ENCODE peak calls at places on chromosomes 1 and 21, in ten cellular contexts. One of them, this sample, is unnamed.

GRCh38 chr1:59391216-59392179 is 94.6 kb downstream of the FGGY start:
- DNase-seq in substantia nigra: no peak
- DNase-seq in HCEC 1CT: no peak
- DNase-seq in GM23248: no peak
- DNase-seq in fibroblast of the conjunctiva: no peak
- DNase-seq in trophoblast cell: no peak
- DNase-seq in AG10803: no peak
- DNase-seq in C1 segment of cervical spinal cord: no peak
- DNase-seq in BJ: no peak
- DNase-seq in type B pancreatic cell: no peak
- DNase-seq in this sample: no peak

GRCh38 chr21:42845296-42845965 is 33.9 kb downstream of the WDR4 start:
- DNase-seq in substantia nigra: no peak
- DNase-seq in HCEC 1CT: no peak
- DNase-seq in GM23248: no peak
- DNase-seq in fibroblast of the conjunctiva: no peak
- DNase-seq in trophoblast cell: no peak
- DNase-seq in AG10803: no peak
- DNase-seq in C1 segment of cervical spinal cord: no peak
- DNase-seq in BJ: no peak
- DNase-seq in type B pancreatic cell: no peak
- DNase-seq in this sample: peak

GRCh38 chr1:35559317-35559944 is 1.8 kb downstream of the NCDN start:
- DNase-seq in substantia nigra: no peak
- DNase-seq in HCEC 1CT: no peak
- DNase-seq in GM23248: peak
- DNase-seq in fibroblast of the conjunctiva: no peak
- DNase-seq in trophoblast cell: no peak
- DNase-seq in AG10803: no peak
- DNase-seq in C1 segment of cervical spinal cord: no peak
- DNase-seq in BJ: no peak
- DNase-seq in type B pancreatic cell: no peak
- DNase-seq in this sample: peak

GRCh38 chr21:28675265-28676041 is 317.2 kb downstream of the LTN1 start:
- DNase-seq in substantia nigra: no peak
- DNase-seq in HCEC 1CT: peak
- DNase-seq in GM23248: peak
- DNase-seq in fibroblast of the conjunctiva: peak
- DNase-seq in trophoblast cell: no peak
- DNase-seq in AG10803: peak
- DNase-seq in C1 segment of cervical spinal cord: no peak
- DNase-seq in BJ: no peak
- DNase-seq in type B pancreatic cell: no peak
- DNase-seq in this sample: no peak

GRCh38 chr1:115706774-115707425 is 61.6 kb downstream of the CASQ2 start:
- DNase-seq in substantia nigra: no peak
- DNase-seq in HCEC 1CT: peak
- DNase-seq in GM23248: peak
- DNase-seq in fibroblast of the conjunctiva: peak
- DNase-seq in trophoblast cell: peak
- DNase-seq in AG10803: peak
- DNase-seq in C1 segment of cervical spinal cord: no peak
- DNase-seq in BJ: no peak
- DNase-seq in type B pancreatic cell: no peak
- DNase-seq in this sample: no peak

GRCh38 chr1:53957231-53957818 is 11.2 kb downstream of the LRRC42 start:
- DNase-seq in substantia nigra: no peak
- DNase-seq in HCEC 1CT: peak
- DNase-seq in GM23248: peak
- DNase-seq in fibroblast of the conjunctiva: no peak
- DNase-seq in trophoblast cell: peak
- DNase-seq in AG10803: peak
- DNase-seq in C1 segment of cervical spinal cord: no peak
- DNase-seq in BJ: no peak
- DNase-seq in type B pancreatic cell: no peak
- DNase-seq in this sample: no peak

GRCh38 chr1:168079761-168080160 is 57.0 kb downstream of the GPR161 start:
- DNase-seq in substantia nigra: no peak
- DNase-seq in HCEC 1CT: peak
- DNase-seq in GM23248: peak
- DNase-seq in fibroblast of the conjunctiva: no peak
- DNase-seq in trophoblast cell: peak
- DNase-seq in AG10803: peak
- DNase-seq in C1 segment of cervical spinal cord: no peak
- DNase-seq in BJ: no peak
- DNase-seq in type B pancreatic cell: no peak
- DNase-seq in this sample: no peak

GRCh38 chr1:112618114-112618720 is 724 bp downstream of the ST7L start:
- DNase-seq in substantia nigra: no peak
- DNase-seq in HCEC 1CT: peak
- DNase-seq in GM23248: peak
- DNase-seq in fibroblast of the conjunctiva: no peak
- DNase-seq in trophoblast cell: no peak
- DNase-seq in AG10803: peak
- DNase-seq in C1 segment of cervical spinal cord: no peak
- DNase-seq in BJ: no peak
- DNase-seq in type B pancreatic cell: no peak
- DNase-seq in this sample: no peak

GRCh38 chr1:86866665-86867064 is 47.3 kb downstream of the SELENOF start:
- DNase-seq in substantia nigra: no peak
- DNase-seq in HCEC 1CT: peak
- DNase-seq in GM23248: peak
- DNase-seq in fibroblast of the conjunctiva: peak
- DNase-seq in trophoblast cell: peak
- DNase-seq in AG10803: peak
- DNase-seq in C1 segment of cervical spinal cord: no peak
- DNase-seq in BJ: no peak
- DNase-seq in type B pancreatic cell: no peak
- DNase-seq in this sample: no peak

GRCh38 chr1:7587108-7587507 is 184.0 kb upstream of the VAMP3 start:
- DNase-seq in substantia nigra: no peak
- DNase-seq in HCEC 1CT: no peak
- DNase-seq in GM23248: no peak
- DNase-seq in fibroblast of the conjunctiva: no peak
- DNase-seq in trophoblast cell: no peak
- DNase-seq in AG10803: no peak
- DNase-seq in C1 segment of cervical spinal cord: no peak
- DNase-seq in BJ: no peak
- DNase-seq in type B pancreatic cell: no peak
- DNase-seq in this sample: no peak

GRCh38 chr21:45450741-45451740 is 46.1 kb downstream of the COL18A1 start:
- DNase-seq in substantia nigra: no peak
- DNase-seq in HCEC 1CT: no peak
- DNase-seq in GM23248: no peak
- DNase-seq in fibroblast of the conjunctiva: no peak
- DNase-seq in trophoblast cell: no peak
- DNase-seq in AG10803: no peak
- DNase-seq in C1 segment of cervical spinal cord: no peak
- DNase-seq in BJ: no peak
- DNase-seq in type B pancreatic cell: no peak
- DNase-seq in this sample: peak

GRCh38 chr1:94314222-94314858 is 77.0 kb upstream of the ARHGAP29 start:
- DNase-seq in substantia nigra: no peak
- DNase-seq in HCEC 1CT: no peak
- DNase-seq in GM23248: no peak
- DNase-seq in fibroblast of the conjunctiva: no peak
- DNase-seq in trophoblast cell: no peak
- DNase-seq in AG10803: no peak
- DNase-seq in C1 segment of cervical spinal cord: no peak
- DNase-seq in BJ: no peak
- DNase-seq in type B pancreatic cell: no peak
- DNase-seq in this sample: no peak

GRCh38 chr21:31911138-31911907 is 38.5 kb downstream of the HUNK start:
- DNase-seq in substantia nigra: no peak
- DNase-seq in HCEC 1CT: no peak
- DNase-seq in GM23248: peak
- DNase-seq in fibroblast of the conjunctiva: no peak
- DNase-seq in trophoblast cell: peak
- DNase-seq in AG10803: peak
- DNase-seq in C1 segment of cervical spinal cord: no peak
- DNase-seq in BJ: peak
- DNase-seq in type B pancreatic cell: no peak
- DNase-seq in this sample: no peak

GRCh38 chr1:64000021-64000420 is 203.4 kb upstream of the UBE2U start:
- DNase-seq in substantia nigra: no peak
- DNase-seq in HCEC 1CT: peak
- DNase-seq in GM23248: peak
- DNase-seq in fibroblast of the conjunctiva: no peak
- DNase-seq in trophoblast cell: peak
- DNase-seq in AG10803: no peak
- DNase-seq in C1 segment of cervical spinal cord: no peak
- DNase-seq in BJ: peak
- DNase-seq in type B pancreatic cell: no peak
- DNase-seq in this sample: no peak

GRCh38 chr1:92944901-92945747 is 16.1 kb downstream of the DIPK1A start:
- DNase-seq in substantia nigra: no peak
- DNase-seq in HCEC 1CT: no peak
- DNase-seq in GM23248: no peak
- DNase-seq in fibroblast of the conjunctiva: no peak
- DNase-seq in trophoblast cell: no peak
- DNase-seq in AG10803: no peak
- DNase-seq in C1 segment of cervical spinal cord: no peak
- DNase-seq in BJ: no peak
- DNase-seq in type B pancreatic cell: no peak
- DNase-seq in this sample: no peak

GRCh38 chr1:14369526-14370213 is 228.8 kb upstream of the KAZN start:
- DNase-seq in substantia nigra: no peak
- DNase-seq in HCEC 1CT: no peak
- DNase-seq in GM23248: peak
- DNase-seq in fibroblast of the conjunctiva: no peak
- DNase-seq in trophoblast cell: no peak
- DNase-seq in AG10803: peak
- DNase-seq in C1 segment of cervical spinal cord: no peak
- DNase-seq in BJ: no peak
- DNase-seq in type B pancreatic cell: no peak
- DNase-seq in this sample: no peak

GRCh38 chr1:2597441-2598328 is 11.1 kb downstream of the PRXL2B start:
- DNase-seq in substantia nigra: no peak
- DNase-seq in HCEC 1CT: no peak
- DNase-seq in GM23248: no peak
- DNase-seq in fibroblast of the conjunctiva: no peak
- DNase-seq in trophoblast cell: no peak
- DNase-seq in AG10803: no peak
- DNase-seq in C1 segment of cervical spinal cord: no peak
- DNase-seq in BJ: no peak
- DNase-seq in type B pancreatic cell: no peak
- DNase-seq in this sample: peak

GRCh38 chr1:4115191-4115900 is 215.3 kb upstream of the C1orf174 start:
- DNase-seq in substantia nigra: no peak
- DNase-seq in HCEC 1CT: no peak
- DNase-seq in GM23248: no peak
- DNase-seq in fibroblast of the conjunctiva: no peak
- DNase-seq in trophoblast cell: no peak
- DNase-seq in AG10803: no peak
- DNase-seq in C1 segment of cervical spinal cord: no peak
- DNase-seq in BJ: no peak
- DNase-seq in type B pancreatic cell: no peak
- DNase-seq in this sample: no peak

GRCh38 chr1:46533179-46533864 is 18.1 kb downstream of the KNCN start:
- DNase-seq in substantia nigra: no peak
- DNase-seq in HCEC 1CT: peak
- DNase-seq in GM23248: peak
- DNase-seq in fibroblast of the conjunctiva: no peak
- DNase-seq in trophoblast cell: peak
- DNase-seq in AG10803: peak
- DNase-seq in C1 segment of cervical spinal cord: no peak
- DNase-seq in BJ: no peak
- DNase-seq in type B pancreatic cell: no peak
- DNase-seq in this sample: no peak

GRCh38 chr1:200951016-200951415 is 56.3 kb downstream of the INAVA start:
- DNase-seq in substantia nigra: no peak
- DNase-seq in HCEC 1CT: no peak
- DNase-seq in GM23248: peak
- DNase-seq in fibroblast of the conjunctiva: no peak
- DNase-seq in trophoblast cell: peak
- DNase-seq in AG10803: peak
- DNase-seq in C1 segment of cervical spinal cord: no peak
- DNase-seq in BJ: no peak
- DNase-seq in type B pancreatic cell: no peak
- DNase-seq in this sample: no peak

GRCh38 chr1:117815926-117816325 is 113.5 kb downstream of the GDAP2 start:
- DNase-seq in substantia nigra: no peak
- DNase-seq in HCEC 1CT: no peak
- DNase-seq in GM23248: no peak
- DNase-seq in fibroblast of the conjunctiva: no peak
- DNase-seq in trophoblast cell: no peak
- DNase-seq in AG10803: no peak
- DNase-seq in C1 segment of cervical spinal cord: no peak
- DNase-seq in BJ: no peak
- DNase-seq in type B pancreatic cell: no peak
- DNase-seq in this sample: no peak